ENCODE peak calls at places on chromosomes 1 and 21, in five cellular contexts. E is Kasumi-1; K is stimulated activated CD4-positive, alpha-beta T cell treated with anti-CD3 and anti-CD28 coated beads, Interleukin-1b, Interleukin-23, amount 100 ng/mL, for 24 hours; J is foreskin keratinocyte; A is DMS 273 treated with DMSO at 0.1 percent for 48 hours. B is an unnamed sample.

GRCh38 chr1:218527737-218528136 is 182.6 kb downstream of the TGFB2 start:
- DNase-seq in K (no peak), J (no peak), A (no peak), E (no peak), B (no peak)

GRCh38 chr1:46174448-46175231 is at the start of gene TSPAN1:
- DNase-seq in K (no peak), A (no peak), J (peak; percentile 45), E (no peak), B (no peak)

GRCh38 chr1:35441926-35442579 is 115.2 kb downstream of the KIAA0319L start:
- DNase-seq in A (no peak), E (no peak), K (no peak), J (peak; percentile 71), B (no peak)

GRCh38 chr21:45029298-45029967 is 44.9 kb upstream of the ADARB1 start:
- DNase-seq in E (no peak), J (no peak), K (no peak), A (no peak), B (no peak)

GRCh38 chr1:230097370-230097769 is 30.3 kb downstream of the GALNT2 start:
- DNase-seq in E (no peak), K (no peak), A (no peak), J (no peak), B (no peak)

GRCh38 chr1:34776911-34777310 is 4.1 kb upstream of the GJB3 start:
- DNase-seq in K (no peak), A (no peak), J (no peak), E (no peak), B (no peak)

GRCh38 chr1:165675794-165676193 is 22.6 kb downstream of the ALDH9A1 start:
- DNase-seq in A (no peak), K (no peak), E (no peak), J (no peak), B (no peak)

GRCh38 chr1:7549693-7550161 is 221.4 kb upstream of the VAMP3 start:
- DNase-seq in J (peak; percentile 80), K (peak; percentile 13), A (no peak), E (no peak), B (no peak)

GRCh38 chr1:214280386-214281029 is 451 bp upstream of the SMYD2 start:
- DNase-seq in J (peak; percentile 32), K (no peak), E (peak; percentile 65), A (no peak), B (no peak)

GRCh38 chr1:91020486-91020885 is 1.3 kb downstream of the ZNF644 start:
- DNase-seq in K (no peak), A (no peak), E (no peak), J (no peak), B (no peak)

GRCh38 chr1:214404154-214404553 is 123.2 kb downstream of the SMYD2 start:
- DNase-seq in K (no peak), J (peak; percentile 87), E (no peak), A (no peak), B (no peak)

GRCh38 chr1:203526572-203526971 is 32.6 kb downstream of the OPTC start:
- DNase-seq in J (peak; percentile 39), K (no peak), A (no peak), E (no peak), B (no peak)

GRCh38 chr21:25916226-25916625 is 181.5 kb downstream of the GABPA start:
- DNase-seq in A (no peak), E (no peak), K (no peak), J (peak; percentile 50), B (no peak)

GRCh38 chr1:179083031-179083345 is 1.1 kb downstream of the TOR3A start:
- DNase-seq in A (no peak), K (no peak), E (peak; percentile 59), J (no peak), B (no peak)

GRCh38 chr1:40110389-40110788 is 13.3 kb upstream of the PPT1 start:
- DNase-seq in K (no peak), A (no peak), J (no peak), E (no peak), B (no peak)